ENCODE peak calls at places on chromosomes 2 and 18, in four cellular contexts. Q is SHP77, S is lung microvascular endothelial cell, H is astrocyte of the hippocampus. C is an unnamed sample.

GRCh38 chr18:5417342-5417741 is 121.8 kb upstream of the ZBTB14 start:
- DNase-seq in S (no peak), Q (no peak), H (no peak), C (peak)

GRCh38 chr2:234970467-234970866 is 18.6 kb downstream of the SH3BP4 start:
- DNase-seq in Q (no peak), H (peak), S (peak), C (no peak)

GRCh38 chr2:48343571-48344440 is 186.1 kb upstream of the STON1 start:
- DNase-seq in H (peak), S (peak), Q (no peak), C (no peak)

GRCh38 chr2:197011777-197012641 is 85.5 kb upstream of the PGAP1 start:
- DNase-seq in S (peak), Q (peak), H (peak), C (no peak)

GRCh38 chr2:218396688-218397501 is 2.8 kb upstream of the CTDSP1 start:
- DNase-seq in Q (peak), H (peak), S (peak), C (peak)

GRCh38 chr2:96251721-96252292 is 14.0 kb downstream of the TMEM127 start:
- DNase-seq in S (peak), H (peak), Q (no peak), C (no peak)

GRCh38 chr18:58863539-58864145 is 1.0 kb upstream of the ZNF532 start:
- DNase-seq in Q (no peak), S (peak), H (peak), C (peak)

GRCh38 chr18:21900594-21901352 is 160.2 kb downstream of the MIB1 start:
- DNase-seq in Q (no peak), H (no peak), S (no peak), C (no peak)

GRCh38 chr2:163878718-163879117 is 142.9 kb upstream of the FIGN start:
- DNase-seq in S (peak), Q (peak), H (no peak), C (no peak)

GRCh38 chr2:197852127-197852526 is 47.7 kb downstream of the PLCL1 start:
- DNase-seq in Q (no peak), S (no peak), H (no peak), C (peak)

GRCh38 chr2:111184725-111185495 is 64.2 kb downstream of the BCL2L11 start:
- DNase-seq in H (peak), Q (no peak), S (no peak), C (no peak)

GRCh38 chr2:78979380-78980238 is 45.9 kb upstream of the REG3G start:
- DNase-seq in Q (peak), S (peak), H (peak), C (peak)

GRCh38 chr18:54031243-54031642 is 193.2 kb downstream of the MBD2 start:
- DNase-seq in Q (no peak), S (no peak), H (no peak), C (no peak)

GRCh38 chr2:102041351-102041750 is 49.6 kb downstream of the IL1R2 start:
- DNase-seq in H (no peak), Q (no peak), S (peak), C (no peak)

GRCh38 chr2:85785027-85785822 is 31.4 kb downstream of the ATOH8 start:
- DNase-seq in S (no peak), Q (no peak), H (peak), C (no peak)

GRCh38 chr2:203280428-203281064 is 41.7 kb downstream of the CYP20A1 start:
- DNase-seq in S (peak), H (peak), Q (no peak), C (no peak)

GRCh38 chr2:2256011-2256410 is 75.1 kb downstream of the MYT1L start:
- DNase-seq in Q (no peak), H (no peak), S (no peak), C (no peak)

GRCh38 chr18:77853859-77854258 is 604.2 kb downstream of the GALR1 start:
- DNase-seq in Q (no peak), H (no peak), S (no peak), C (no peak)

C was measured in posterior cingulate gyrus.